ENCODE peak calls at places on chromosomes 7 and 10, in nine cellular contexts. G is body of pancreas; I is GM23248; C is adrenal gland; V is psoas muscle; P is heart right ventricle; E is spleen; J is MM.1S; X is CD8-positive, alpha-beta T cell. N is an unnamed sample.

GRCh38 chr7:85972504-85973141 is 671.1 kb upstream of the GRM3 start:
- DNase-seq in C (no peak), V (peak; percentile 49), X (no peak), I (no peak), P (peak; percentile 3), E (no peak), G (no peak), J (no peak), N (no peak)

GRCh38 chr7:32104766-32105165 is 34.6 kb upstream of the PDE1C start:
- DNase-seq in J (no peak), V (no peak), X (no peak), G (no peak), E (no peak), I (peak; percentile 23), C (no peak), P (no peak), N (no peak)

GRCh38 chr7:88395720-88396119 is 89.0 kb upstream of the STEAP4 start:
- DNase-seq in I (no peak), V (no peak), C (no peak), J (no peak), E (no peak), P (no peak), G (no peak), X (no peak), N (no peak)

GRCh38 chr10:52322941-52323340 is 8.9 kb downstream of the DKK1 start:
- DNase-seq in I (peak; percentile 61), P (no peak), G (no peak), X (no peak), J (no peak), V (no peak), C (no peak), E (no peak), N (no peak)

GRCh38 chr10:104339469-104340098 is 1.3 kb upstream of the ITPRIP start:
- DNase-seq in G (peak; percentile 78), I (peak; percentile 89), E (no peak), X (no peak), J (peak; percentile 24), P (no peak), V (no peak), C (peak; percentile 80), N (peak; percentile 75)

GRCh38 chr10:59748834-59749233 is 4.4 kb downstream of the MRLN start:
- DNase-seq in C (peak; percentile 80), I (no peak), X (no peak), G (peak; percentile 17), V (no peak), P (no peak), E (no peak), J (no peak), N (no peak)

GRCh38 chr10:51030480-51030879 is 43.8 kb upstream of the PRKG1 start:
- DNase-seq in V (no peak), X (no peak), P (no peak), E (no peak), C (no peak), I (peak; percentile 22), G (no peak), J (no peak), N (no peak)

GRCh38 chr10:13840036-13840435 is 253.3 kb downstream of the PRPF18 start:
- DNase-seq in V (no peak), P (no peak), C (no peak), I (peak; percentile 8), J (no peak), G (no peak), E (no peak), X (no peak), N (no peak)

GRCh38 chr10:29931833-29932232 is 127.6 kb downstream of the JCAD start:
- DNase-seq in J (no peak), C (no peak), I (no peak), E (no peak), X (no peak), V (no peak), P (no peak), G (no peak), N (no peak)

DNA sequence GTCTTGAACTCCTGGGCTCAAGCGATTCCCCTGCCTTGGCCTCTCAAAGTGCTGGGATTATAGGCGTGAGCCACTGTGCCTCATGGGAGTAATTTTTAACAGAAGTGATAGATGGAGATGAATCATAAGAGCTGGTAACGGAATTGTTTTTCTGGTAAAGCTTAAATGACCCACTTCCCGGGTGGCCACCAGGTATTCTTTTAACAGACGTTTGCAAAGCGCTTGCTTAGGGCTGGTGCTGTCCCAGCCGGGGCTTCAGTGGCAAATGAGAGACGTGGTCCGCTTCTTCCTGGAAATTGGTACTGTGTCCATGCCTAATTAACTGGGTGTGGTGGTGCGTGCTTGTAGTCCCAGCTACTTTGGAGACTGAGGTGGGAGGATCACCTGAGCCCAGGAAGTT is 23.5 kb downstream of the CAMK1D start:
- DNase-seq in X (no peak), G (no peak), E (no peak), J (no peak), I (no peak), P (no peak), C (no peak), V (no peak), N (no peak)
- H3K9me3 ChIP-seq in X (no peaks in the 10 kb centered on the region), G (no peaks in the 10 kb centered on the region), E (no peaks in the 10 kb centered on the region), J (no peaks in the 10 kb centered on the region), I (no peaks in the 10 kb centered on the region), P (no peaks in the 10 kb centered on the region), C (no peaks in the 10 kb centered on the region), V (no peaks in the 10 kb centered on the region), N (no peaks in the 10 kb centered on the region)

GRCh38 chr7:24793982-24794648 is 36.9 kb upstream of the GSDME start:
- DNase-seq in X (no peak), P (no peak), I (no peak), J (no peak), C (no peak), G (no peak), V (no peak), E (no peak), N (no peak)
- H3K4me3 ChIP-seq in X (no peak overlapping the region), P (no peak overlapping the region), I (no peak overlapping the region), J (no peak overlapping the region), C (no peak overlapping the region), G (no peak overlapping the region), V (no peak overlapping the region), E (no peak overlapping the region), N (no peak overlapping the region)

GRCh38 chr7:155383756-155384491 is 74.0 kb upstream of the EN2 start:
- DNase-seq in V (peak; percentile 23), X (no peak), P (no peak), I (no peak), C (no peak), G (no peak), J (no peak), E (peak; percentile 62), N (no peak)

GRCh38 chr7:155384751-155385150 is 73.2 kb upstream of the EN2 start:
- DNase-seq in J (no peak), X (no peak), I (no peak), E (no peak), P (no peak), G (no peak), V (peak; percentile 8), C (no peak), N (no peak)

GRCh38 chr7:155387066-155387620 is 70.8 kb upstream of the EN2 start:
- DNase-seq in I (no peak), P (no peak), V (no peak), C (no peak), G (no peak), E (peak; percentile 57), X (no peak), J (no peak), N (no peak)

GRCh38 chr7:155388561-155388960 is 69.4 kb upstream of the EN2 start:
- DNase-seq in I (no peak), C (no peak), V (no peak), P (no peak), G (no peak), X (no peak), J (no peak), E (peak; percentile 56), N (no peak)

GRCh38 chr7:155386608-155387007 is 71.3 kb upstream of the EN2 start:
- DNase-seq in E (peak; percentile 29), P (no peak), V (no peak), G (no peak), I (no peak), C (no peak), X (no peak), J (no peak), N (no peak)
- H3K27me3 ChIP-seq in E (peaks cover 77% of the 10 kb centered on the region), P (peaks cover 89% of the 10 kb centered on the region), V (peaks cover 35% of the 10 kb centered on the region), G (peaks cover 3% of the 10 kb centered on the region), I (peaks cover 45% of the 10 kb centered on the region), C (peaks cover 53% of the 10 kb centered on the region), X (peaks cover 5% of the 10 kb centered on the region), J (peaks cover 98% of the 10 kb centered on the region), N (no peaks in the 10 kb centered on the region)

DNA sequence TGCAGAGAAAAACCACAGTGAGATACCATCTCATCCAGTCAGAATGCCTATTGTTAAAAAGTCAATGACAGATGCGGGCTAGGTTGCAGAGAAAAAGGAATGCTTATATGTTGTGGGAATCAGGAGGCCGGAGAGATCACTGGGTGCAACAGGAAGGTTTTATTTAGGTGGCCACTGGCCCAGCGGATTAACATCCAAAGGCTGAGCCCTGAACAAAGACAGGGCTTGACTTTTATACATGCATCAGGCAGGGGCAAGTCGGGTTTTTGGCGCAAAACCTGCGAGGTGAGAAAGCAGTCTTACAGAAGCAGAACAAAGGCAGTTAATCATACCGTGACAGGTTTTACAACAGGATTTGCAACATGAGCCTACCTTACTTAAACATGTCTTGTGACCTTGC is 620 bp downstream of the ZNF117 start:
- DNase-seq in E (no peak), I (no peak), G (no peak), X (no peak), J (no peak), C (no peak), V (no peak), P (no peak), N (no peak)
- H3K9me3 ChIP-seq in E (peaks cover 98% of the 10 kb centered on the region), I (peaks cover 3% of the 10 kb centered on the region), G (peaks cover 24% of the 10 kb centered on the region), X (peaks cover 20% of the 10 kb centered on the region), J (no peaks in the 10 kb centered on the region), C (no peaks in the 10 kb centered on the region), V (peaks cover 10% of the 10 kb centered on the region), P (peaks cover 76% of the 10 kb centered on the region), N (peaks cover 41% of the 10 kb centered on the region)

GRCh38 chr10:96846926-96847325 is 14.8 kb downstream of the LCOR start:
- DNase-seq in C (no peak), J (no peak), I (no peak), G (no peak), E (no peak), V (no peak), P (no peak), X (no peak), N (no peak)
- H3K4me3 ChIP-seq in C (no peak overlapping the region), J (no peak overlapping the region), I (no peak overlapping the region), G (no peak overlapping the region), E (no peak overlapping the region), V (no peak overlapping the region), P (no peak overlapping the region), X (no peak overlapping the region), N (no peak overlapping the region)

GRCh38 chr10:61900829-61901783 is at the start of gene ARID5B:
- DNase-seq in P (no peak), C (peak; percentile 41), J (peak; percentile 72), E (no peak), G (peak; percentile 65), V (no peak), X (peak; percentile 60), I (peak; percentile 83), N (peak; percentile 67)
- H3K27me3 ChIP-seq in P (no peaks in the 10 kb centered on the region), C (no peaks in the 10 kb centered on the region), J (no peaks in the 10 kb centered on the region), E (no peaks in the 10 kb centered on the region), G (no peaks in the 10 kb centered on the region), V (no peaks in the 10 kb centered on the region), X (no peaks in the 10 kb centered on the region), I (no peaks in the 10 kb centered on the region), N (no peaks in the 10 kb centered on the region)

DNA sequence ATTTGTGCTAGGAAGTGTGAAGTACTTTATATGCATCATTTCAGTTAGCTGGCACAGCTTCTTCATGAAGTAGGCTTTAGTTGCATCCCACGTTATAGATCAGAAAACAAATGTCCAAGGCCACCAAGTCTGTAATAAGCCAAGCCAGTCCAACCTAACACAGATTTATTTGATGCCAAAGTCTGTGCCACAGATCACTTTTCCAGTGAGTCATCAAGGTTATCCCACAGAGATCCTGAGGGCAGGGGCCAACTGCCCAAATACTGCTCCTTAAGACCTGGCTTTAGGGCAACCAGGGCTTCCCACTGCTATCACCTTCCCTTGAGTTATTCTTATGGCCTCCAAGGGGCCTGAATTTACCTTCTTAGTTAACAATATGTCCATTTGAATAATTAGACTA is 1340.4 kb downstream of the XPNPEP1 start:
- DNase-seq in C (no peak), I (no peak), X (no peak), P (no peak), J (no peak), V (no peak), E (no peak), G (no peak), N (no peak)
- H3K9me3 ChIP-seq in C (no peaks in the 10 kb centered on the region), I (no peaks in the 10 kb centered on the region), X (no peaks in the 10 kb centered on the region), P (no peaks in the 10 kb centered on the region), J (no peaks in the 10 kb centered on the region), V (no peaks in the 10 kb centered on the region), E (peaks cover 4% of the 10 kb centered on the region), G (no peaks in the 10 kb centered on the region), N (no peaks in the 10 kb centered on the region)